ENCODE peak calls at places on chromosomes 3 and 15, in four cellular contexts. H is D721Med, V is DMS79, K is AG08395. Z is an unnamed sample.

GRCh38 chr3:195447205-195447604 is 4.4 kb upstream of the ACAP2 start:
- DNase-seq in H (no peak), V (no peak), K (no peak), Z (no peak)

GRCh38 chr3:138824114-138824506 is 10.6 kb downstream of the PIK3CB start:
- DNase-seq in H (peak; percentile 55), V (no peak), K (no peak), Z (no peak)

GRCh38 chr3:114880078-114880477 is 267.0 kb downstream of the ZBTB20 start:
- DNase-seq in H (no peak), V (peak; percentile 88), K (no peak), Z (no peak)

GRCh38 chr3:72728958-72729467 is 119.2 kb downstream of the SHQ1 start:
- DNase-seq in H (no peak), V (no peak), K (no peak), Z (no peak)

GRCh38 chr3:147130461-147130860 is 275.9 kb downstream of the ZIC4 start:
- DNase-seq in H (no peak), V (no peak), K (peak; percentile 54), Z (no peak)

GRCh38 chr3:43747641-43748040 is 56.9 kb downstream of the ABHD5 start:
- DNase-seq in H (no peak), V (no peak), K (peak; percentile 51), Z (no peak)

GRCh38 chr3:126127452-126127851 is 43.5 kb upstream of the SLC41A3 start:
- DNase-seq in H (no peak), V (no peak), K (no peak), Z (no peak)

GRCh38 chr3:114627760-114628159 is 333.9 kb downstream of the TIGIT start:
- DNase-seq in H (no peak), V (no peak), K (peak; percentile 60), Z (no peak)

GRCh38 chr3:132083583-132084372 is 49.0 kb upstream of the CPNE4 start:
- DNase-seq in H (no peak), V (no peak), K (no peak), Z (no peak)

GRCh38 chr3:186150234-186150830 is 41.4 kb upstream of the ETV5 start:
- DNase-seq in H (no peak), V (no peak), K (no peak), Z (no peak)

GRCh38 chr3:25037049-25037547 is 391.0 kb upstream of the RARB start:
- DNase-seq in H (no peak), V (no peak), K (peak; percentile 35), Z (no peak)

GRCh38 chr15:98085003-98085639 is 124.6 kb downstream of the ARRDC4 start:
- DNase-seq in H (no peak), V (no peak), K (peak; percentile 63), Z (peak; percentile 16)

GRCh38 chr3:14216257-14217048 is 37.8 kb downstream of the LSM3 start:
- DNase-seq in H (no peak), V (no peak), K (no peak), Z (no peak)

GRCh38 chr3:194937751-194938358 is 252.2 kb downstream of the FAM43A start:
- DNase-seq in H (no peak), V (no peak), K (no peak), Z (no peak)

GRCh38 chr15:37372064-37372463 is 271.7 kb upstream of the MEIS2 start:
- DNase-seq in H (no peak), V (no peak), K (no peak), Z (no peak)

GRCh38 chr15:35117508-35118280 is 32.6 kb upstream of the NANOGP8 start:
- DNase-seq in H (no peak), V (no peak), K (no peak), Z (no peak)

GRCh38 chr3:49813497-49814174 is at the start of gene UBA7:
- DNase-seq in H (no peak), V (peak; percentile 20), K (peak; percentile 85), Z (no peak)

GRCh38 chr3:106086636-106087035 is 217.8 kb upstream of the CBLB start:
- DNase-seq in H (no peak), V (no peak), K (no peak), Z (no peak)

GRCh38 chr3:11662392-11662990 is 18.8 kb upstream of the VGLL4 start:
- DNase-seq in H (no peak), V (no peak), K (no peak), Z (no peak)

GRCh38 chr15:43213466-43213865 is 7.4 kb downstream of the EPB42 start:
- DNase-seq in H (no peak), V (no peak), K (no peak), Z (no peak)

GRCh38 chr3:188349276-188349962 is 195.5 kb downstream of the LPP start:
- DNase-seq in H (no peak), V (no peak), K (peak; percentile 9), Z (no peak)

GRCh38 chr3:29972594-29972993 is 633.8 kb upstream of the TGFBR2 start:
- DNase-seq in H (no peak), V (no peak), K (peak; percentile 58), Z (no peak)

GRCh38 chr15:53716909-53717878 is 42.3 kb downstream of the WDR72 start:
- DNase-seq in H (no peak), V (peak; percentile 2), K (no peak), Z (no peak)

GRCh38 chr3:105040026-105040622 is 326.6 kb upstream of the ALCAM start:
- DNase-seq in H (no peak), V (no peak), K (no peak), Z (no peak)